ENCODE peak calls at places on chromosomes 7 and 10, in nine cellular contexts. X, W, F, N, C, L, M, V and B are unnamed samples.

GRCh38 chr7:157738064-157738460 is 401.3 kb downstream of the DNAJB6 start:
- DNase-seq in C (no peak), L (no peak), M (no peak), F (no peak), V (peak), N (no peak), X (no peak), W (peak), B (no peak)

GRCh38 chr10:55628260-55628701 is 732.8 kb downstream of the ZWINT start:
- DNase-seq in F (no peak), V (peak), X (no peak), C (no peak), M (no peak), L (no peak), N (no peak), W (peak), B (peak)

GRCh38 chr7:137209151-137209822 is 134.2 kb downstream of the PTN start:
- DNase-seq in C (no peak), L (no peak), X (no peak), F (peak), W (no peak), M (no peak), N (no peak), V (no peak), B (no peak)

GRCh38 chr7:34162017-34162565 is 256.8 kb downstream of the BMPER start:
- DNase-seq in W (no peak), F (peak), L (no peak), V (no peak), C (no peak), N (no peak), X (no peak), M (no peak), B (no peak)

GRCh38 chr10:73802276-73802991 is 9.0 kb downstream of the NDST2 start:
- DNase-seq in L (no peak), M (no peak), N (no peak), F (no peak), X (no peak), W (no peak), C (no peak), V (no peak), B (no peak)

GRCh38 chr7:117715784-117716445 is 157.3 kb downstream of the CTTNBP2 start:
- DNase-seq in L (peak), N (no peak), V (peak), F (peak), C (peak), X (no peak), M (no peak), W (peak), B (peak)

GRCh38 chr7:1377111-1377909 is 82.0 kb downstream of the MICALL2 start:
- DNase-seq in X (no peak), V (no peak), L (no peak), W (no peak), N (no peak), C (no peak), M (no peak), F (no peak), B (no peak)

GRCh38 chr7:18941197-18941596 is 176.2 kb downstream of the TWIST1 start:
- DNase-seq in L (no peak), F (peak), M (no peak), W (no peak), C (no peak), X (no peak), V (no peak), N (no peak), B (no peak)

GRCh38 chr10:58747687-58748086 is 235.0 kb downstream of the BICC1 start:
- DNase-seq in N (no peak), W (no peak), L (no peak), X (no peak), V (no peak), M (no peak), C (no peak), F (no peak), B (no peak)

GRCh38 chr7:132485600-132486594 is 90.4 kb downstream of the PLXNA4 start:
- DNase-seq in C (peak), X (no peak), N (peak), W (peak), M (no peak), V (peak), L (no peak), F (peak), B (peak)

GRCh38 chr10:22693371-22693784 is 21.0 kb downstream of the PIP4K2A start:
- DNase-seq in W (no peak), V (no peak), C (no peak), L (no peak), F (peak), X (no peak), M (no peak), N (no peak), B (no peak)

GRCh38 chr7:50266893-50267386 is 37.6 kb upstream of the IKZF1 start:
- DNase-seq in N (peak), X (no peak), V (no peak), W (no peak), M (peak), F (no peak), L (no peak), C (peak), B (peak)

GRCh38 chr10:22054946-22055345 is 51.4 kb upstream of the DNAJC1 start:
- DNase-seq in W (no peak), N (no peak), L (no peak), V (no peak), X (no peak), M (no peak), C (no peak), F (no peak), B (no peak)

GRCh38 chr7:30923009-30923773 is 11.5 kb downstream of the AQP1 start:
- DNase-seq in X (no peak), C (peak), N (no peak), W (peak), M (no peak), F (no peak), L (no peak), V (no peak), B (no peak)

GRCh38 chr10:24718031-24718855 is 5.4 kb downstream of the ARHGAP21 start:
- DNase-seq in W (peak), F (peak), N (no peak), L (peak), X (no peak), C (no peak), V (peak), M (no peak), B (no peak)

GRCh38 chr7:142811154-142811737 is 40.5 kb downstream of the PRSS2 start:
- DNase-seq in X (peak), V (peak), F (peak), W (peak), M (no peak), N (no peak), C (no peak), L (peak), B (peak)